ENCODE peak calls at places on chromosomes 16 and 17, in five cellular contexts. M is esophagus squamous epithelium, G is adrenal gland, Z is body of pancreas, Y is gastrocnemius medialis. T is an unnamed sample.

GRCh38 chr16:2852731-2853507 is 5.1 kb downstream of the PRSS22 start:
- DNase-seq in Z (no peak), Y (no peak), G (no peak), M (no peak), T (no peak)

GRCh38 chr17:29582254-29582765 is 7.1 kb downstream of the GIT1 start:
- DNase-seq in M (no peak), Y (no peak), G (no peak), Z (no peak), T (no peak)

GRCh38 chr16:74465281-74465680 is 44.0 kb upstream of the CLEC18B start:
- DNase-seq in Y (no peak), M (no peak), G (no peak), Z (no peak), T (no peak)

GRCh38 chr16:921321-921905 is 49.4 kb downstream of the LMF1 start:
- DNase-seq in Y (no peak), G (no peak), M (no peak), Z (no peak), T (no peak)

GRCh38 chr17:38345743-38346142 is 2.0 kb upstream of the GPR179 start:
- DNase-seq in M (no peak), Y (no peak), G (no peak), Z (no peak), T (no peak)

GRCh38 chr17:35479271-35479670 is 30.7 kb upstream of the SLFN13 start:
- DNase-seq in G (no peak), Y (no peak), Z (no peak), M (no peak), T (no peak)

GRCh38 chr17:62935481-62935880 is 30.6 kb upstream of the TANC2 start:
- DNase-seq in M (no peak), Y (no peak), Z (no peak), G (no peak), T (no peak)

GRCh38 chr17:72984145-72984924 is 108.2 kb downstream of the SLC39A11 start:
- DNase-seq in M (no peak), Y (no peak), Z (no peak), G (no peak), T (no peak)

GRCh38 chr17:7440113-7440822 is 956 bp downstream of the FGF11 start:
- DNase-seq in M (no peak), Y (peak), G (peak), Z (peak), T (peak)

GRCh38 chr16:27096375-27096774 is 29.6 kb downstream of the C16orf82 start:
- DNase-seq in Z (no peak), G (no peak), M (no peak), Y (no peak), T (no peak)

GRCh38 chr17:78826426-78826825 is 14.2 kb downstream of the USP36 start:
- DNase-seq in Y (no peak), Z (no peak), M (no peak), G (no peak), T (no peak)

GRCh38 chr16:11393366-11393765 is 48.1 kb downstream of the RMI2 start:
- DNase-seq in M (no peak), G (no peak), Y (no peak), Z (no peak), T (peak)

GRCh38 chr17:8277317-8277716 is 11.2 kb upstream of the RANGRF start:
- DNase-seq in G (no peak), Y (no peak), Z (peak), M (no peak), T (no peak)

GRCh38 chr16:79509221-79509631 is 91.3 kb downstream of the MAF start:
- DNase-seq in Y (peak), M (no peak), G (peak), Z (peak), T (peak)

GRCh38 chr16:2340564-2341455 is at the start of gene ABCA3:
- DNase-seq in M (peak), Z (peak), Y (peak), G (peak), T (peak)

GRCh38 chr16:87661561-87661960 is 59.3 kb downstream of the JPH3 start:
- DNase-seq in M (no peak), G (peak), Y (no peak), Z (peak), T (peak)

GRCh38 chr16:6076631-6077030 is 979.0 kb upstream of the EEF2KMT start:
- DNase-seq in Y (no peak), Z (no peak), M (no peak), G (no peak), T (no peak)

GRCh38 chr17:50412188-50412732 is 13.8 kb upstream of the ACSF2 start:
- DNase-seq in Z (no peak), M (no peak), Y (no peak), G (no peak), T (no peak)

GRCh38 chr16:55711959-55712876 is 56.4 kb downstream of the SLC6A2 start:
- DNase-seq in Z (peak), M (no peak), G (peak), Y (no peak), T (peak)

GRCh38 chr16:87847785-87848675 is 21.3 kb downstream of the SLC7A5 start:
- DNase-seq in G (no peak), Y (no peak), Z (peak), M (no peak), T (no peak)

GRCh38 chr16:6880263-6880662 is 452.4 kb upstream of the RBFOX1 start:
- DNase-seq in M (no peak), Z (no peak), Y (no peak), G (no peak), T (no peak)

GRCh38 chr16:69563605-69564580 is 1.9 kb upstream of the NFAT5 start:
- DNase-seq in Y (no peak), M (no peak), G (no peak), Z (no peak), T (no peak)

GRCh38 chr16:58644765-58645487 is 15.3 kb upstream of the CNOT1 start:
- DNase-seq in M (no peak), G (no peak), Y (no peak), Z (no peak), T (no peak)

GRCh38 chr16:55294947-55295346 is 29.1 kb upstream of the IRX6 start:
- DNase-seq in Z (no peak), G (no peak), Y (peak), M (no peak), T (no peak)

GRCh38 chr16:12784076-12784475 is 19.6 kb downstream of the CPPED1 start:
- DNase-seq in G (no peak), Z (no peak), M (no peak), Y (no peak), T (no peak)

GRCh38 chr17:49342575-49342936 is 19.5 kb downstream of the ZNF652 start:
- DNase-seq in M (no peak), Z (no peak), G (no peak), Y (no peak), T (no peak)

GRCh38 chr16:29791845-29792797 is 1.6 kb downstream of the KIF22 start:
- DNase-seq in G (no peak), Z (no peak), M (no peak), Y (no peak), T (no peak)

GRCh38 chr17:17035920-17036319 is 6.3 kb upstream of the MPRIP start:
- DNase-seq in M (no peak), Z (no peak), Y (peak), G (no peak), T (no peak)

GRCh38 chr16:64122177-64122576 is 999.7 kb downstream of the CDH11 start:
- DNase-seq in G (no peak), M (no peak), Z (no peak), Y (no peak), T (no peak)

GRCh38 chr16:59370717-59371116 is 636.6 kb upstream of the GOT2 start:
- DNase-seq in Z (no peak), G (no peak), Y (no peak), M (no peak), T (no peak)

GRCh38 chr17:73468221-73468620 is 156.4 kb upstream of the CDC42EP4 start:
- DNase-seq in G (no peak), M (no peak), Z (no peak), Y (no peak), T (no peak)

GRCh38 chr16:66020642-66021041 is 345.8 kb upstream of the CDH5 start:
- DNase-seq in Z (no peak), Y (no peak), G (no peak), M (no peak), T (no peak)

GRCh38 chr17:17445296-17445924 is 31.4 kb upstream of the MED9 start:
- DNase-seq in Y (no peak), Z (no peak), G (no peak), M (no peak), T (no peak)

GRCh38 chr17:44043326-44043725 is 23.1 kb downstream of the LSM12 start:
- DNase-seq in Z (no peak), M (no peak), Y (no peak), G (no peak), T (peak)

GRCh38 chr16:889586-889985 is 81.2 kb downstream of the LMF1 start:
- DNase-seq in G (no peak), Y (no peak), Z (no peak), M (no peak), T (peak)

GRCh38 chr16:28279006-28279405 is 13.3 kb upstream of the SBK1 start:
- DNase-seq in Y (no peak), G (no peak), M (no peak), Z (no peak), T (no peak)

DNA sequence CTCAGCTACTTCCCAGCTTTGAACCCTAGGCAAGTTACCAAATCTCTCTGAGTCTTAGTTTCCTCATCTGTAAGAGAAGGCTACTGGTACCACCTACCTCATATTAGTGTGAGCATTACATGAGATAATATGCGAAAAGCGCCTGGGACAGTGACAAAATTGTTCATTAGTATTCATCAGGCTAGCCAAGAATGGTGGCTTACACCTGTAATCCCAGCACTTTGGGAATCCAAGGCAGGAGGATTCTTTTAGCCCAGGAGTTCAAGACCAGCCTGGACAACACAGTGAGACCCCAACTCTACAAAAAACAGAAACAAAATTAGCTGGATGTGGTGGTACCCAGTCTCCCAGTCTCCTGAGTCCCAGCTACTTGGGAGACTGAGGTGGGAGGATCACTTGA is 3.3 kb downstream of the PLCD3 start:
- DNase-seq in Z (no peak), M (no peak), Y (no peak), G (no peak), T (no peak)
- H3K27ac ChIP-seq in Z (no peak), M (peak), Y (peak), G (peak), T (peak)

GRCh38 chr16:67279296-67280089 is at the start of gene PLEKHG4:
- DNase-seq in Y (peak), M (no peak), G (peak), Z (peak), T (peak)
- TF ChIP-seq POLR2A in Y (no peak), M (no peak), G (peak), Z (peak), T (no peak)

GRCh38 chr17:56676807-56677206 is 83.3 kb downstream of the NOG start:
- DNase-seq in Y (no peak), Z (no peak), G (no peak), M (no peak), T (no peak)

GRCh38 chr17:56679148-56679766 is 85.8 kb downstream of the NOG start:
- DNase-seq in Y (no peak), G (no peak), Z (no peak), M (no peak), T (no peak)

GRCh38 chr17:56679767-56680422 is 86.4 kb downstream of the NOG start:
- DNase-seq in Z (no peak), M (no peak), Y (no peak), G (no peak), T (no peak)

GRCh38 chr17:56680676-56681075 is 87.2 kb downstream of the NOG start:
- DNase-seq in Y (no peak), Z (no peak), G (no peak), M (no peak), T (no peak)

DNA sequence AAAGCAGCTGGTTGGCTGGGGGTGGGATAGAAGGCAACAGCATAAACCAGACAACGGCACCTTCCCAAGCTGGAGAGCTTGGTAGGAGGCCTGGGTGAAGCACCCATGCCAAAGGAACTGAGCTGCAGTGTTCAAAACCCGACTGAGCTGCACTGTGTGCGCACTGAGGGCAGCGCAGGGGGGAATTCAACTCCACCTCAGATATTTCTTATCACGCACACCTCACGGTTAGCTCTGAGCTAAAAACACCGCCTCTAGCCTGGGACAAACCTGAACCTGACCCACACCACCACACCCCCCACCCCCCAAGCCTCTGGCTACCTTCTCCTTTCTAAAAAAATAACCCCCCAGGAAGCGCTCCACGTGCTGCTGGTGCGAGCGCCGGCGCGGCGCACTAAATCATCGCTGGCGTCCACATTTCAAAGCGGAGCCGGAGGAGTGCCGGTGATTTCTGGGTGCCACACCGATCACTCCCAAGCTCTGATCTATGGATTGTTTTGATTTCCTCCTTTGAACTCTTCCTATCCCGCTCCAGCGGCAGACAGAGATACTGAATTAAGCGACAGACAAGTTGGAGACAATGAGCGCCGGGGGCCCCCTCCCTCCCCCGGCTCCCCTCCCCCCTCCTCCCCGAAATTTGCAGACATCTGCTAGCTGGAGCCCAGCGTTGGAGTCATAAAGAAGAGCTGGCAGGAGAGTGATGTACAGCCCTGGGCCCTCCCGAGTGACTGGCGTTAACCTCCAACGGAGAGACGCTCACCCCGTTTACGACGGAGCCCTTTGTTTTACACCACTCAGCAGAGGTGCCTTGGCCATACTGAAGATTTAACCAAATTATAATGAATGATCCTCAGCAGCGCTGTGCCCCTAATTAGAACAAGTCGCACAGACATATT is 85.0 kb downstream of the NOG start:
- DNase-seq in Z (no peak), Y (no peak), G (no peak), M (no peak), T (no peak)
- TF ChIP-seq CTCF in Z (no peak), Y (no peak), G (no peak), M (no peak), T (no peak)

DNA sequence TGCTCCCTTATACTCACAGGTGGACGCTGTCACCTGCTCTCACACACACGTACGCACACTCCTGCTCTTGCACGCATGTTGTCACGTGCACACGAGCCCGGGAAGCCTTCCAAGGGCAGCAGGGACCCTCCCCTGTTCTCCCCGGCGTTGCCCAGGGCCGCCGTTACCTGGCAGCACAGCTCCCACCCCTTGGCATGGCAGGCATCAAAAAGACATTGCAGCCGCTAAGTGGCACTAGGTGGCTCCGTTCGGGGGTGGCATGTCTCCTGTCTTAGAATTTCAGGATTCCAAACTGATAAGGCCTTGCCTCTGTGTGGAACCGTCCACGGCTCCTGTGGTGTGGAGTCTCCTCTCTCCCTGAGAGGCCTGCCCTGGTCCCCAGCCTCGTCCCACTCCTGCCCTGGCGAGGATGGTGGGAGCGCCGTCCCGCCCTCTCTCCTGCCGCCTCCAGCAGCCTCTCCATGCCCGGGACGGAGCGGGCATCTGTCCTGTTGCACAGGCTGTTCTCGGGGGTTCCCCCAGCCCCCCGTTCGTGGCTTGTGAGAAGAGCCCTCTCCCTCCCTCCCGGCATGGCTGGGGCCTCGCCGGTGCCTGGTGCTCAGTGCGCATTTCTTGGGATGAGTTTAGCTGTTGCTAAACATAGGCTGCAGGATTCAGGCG is 126.7 kb upstream of the GSE1 start:
- DNase-seq in G (no peak), Y (no peak), Z (peak), M (no peak), T (no peak)
- H3K27ac ChIP-seq in G (no peak), Y (no peak), Z (no peak), M (no peak), T (no peak)

GRCh38 chr17:66841328-66841727 is 6.4 kb downstream of the CACNG5 start:
- DNase-seq in M (no peak), G (no peak), Z (no peak), Y (no peak), T (no peak)
- TF ChIP-seq POLR2A in M (no peak), G (no peak), Z (no peak), Y (no peak), T (no peak)

DNA sequence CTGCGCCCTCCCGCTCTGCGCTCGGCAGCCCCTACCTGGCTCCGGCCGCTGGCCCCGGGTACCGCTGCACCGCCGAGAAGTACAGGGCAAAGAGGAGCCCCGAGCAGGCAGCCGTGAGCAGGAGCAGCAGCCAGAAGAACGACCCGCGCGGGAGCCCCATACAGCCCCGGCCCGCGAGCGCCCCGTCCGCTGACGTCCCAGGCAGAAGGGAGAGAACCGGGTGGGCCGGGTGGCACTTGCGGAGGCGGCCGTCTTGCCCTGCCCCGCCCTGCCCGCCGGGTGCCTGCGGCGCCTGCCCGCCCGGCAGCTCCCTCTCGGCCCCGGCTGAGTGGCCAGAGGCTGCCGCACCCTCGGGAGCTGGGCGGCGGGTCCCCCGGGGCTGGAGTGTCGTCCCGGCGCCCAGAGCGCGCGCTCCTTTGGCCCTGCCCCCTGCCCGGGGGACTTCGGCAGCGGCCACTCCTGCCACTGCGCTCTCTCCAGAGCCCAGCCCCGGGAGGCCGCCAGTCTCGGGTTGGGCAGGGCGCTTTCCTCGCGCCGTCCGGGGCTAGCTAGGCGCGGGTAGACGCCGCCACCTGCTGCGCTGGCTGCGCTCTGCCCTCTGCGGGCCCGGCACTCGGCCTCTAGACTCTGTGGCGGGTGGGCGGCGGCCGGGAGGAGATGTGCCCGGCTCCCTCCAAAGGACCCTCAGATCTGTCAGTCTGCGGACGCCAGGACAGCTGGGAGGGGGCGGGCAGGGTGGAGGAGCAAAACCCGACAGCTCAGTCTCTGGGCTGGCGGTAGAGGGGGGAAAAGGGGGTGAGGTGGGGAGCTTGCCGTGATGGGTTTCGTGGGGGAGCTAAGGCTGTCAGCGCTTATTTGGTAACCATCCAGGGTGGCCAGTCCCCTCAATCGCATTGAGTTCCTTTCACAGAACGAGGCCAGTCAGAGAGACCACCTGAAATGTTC is at the start of gene ST6GALNAC2:
- DNase-seq in G (peak), Z (peak), M (no peak), Y (peak), T (peak)
- TF ChIP-seq CTCF in G (peak), Z (peak), M (peak), Y (peak), T (peak)

DNA sequence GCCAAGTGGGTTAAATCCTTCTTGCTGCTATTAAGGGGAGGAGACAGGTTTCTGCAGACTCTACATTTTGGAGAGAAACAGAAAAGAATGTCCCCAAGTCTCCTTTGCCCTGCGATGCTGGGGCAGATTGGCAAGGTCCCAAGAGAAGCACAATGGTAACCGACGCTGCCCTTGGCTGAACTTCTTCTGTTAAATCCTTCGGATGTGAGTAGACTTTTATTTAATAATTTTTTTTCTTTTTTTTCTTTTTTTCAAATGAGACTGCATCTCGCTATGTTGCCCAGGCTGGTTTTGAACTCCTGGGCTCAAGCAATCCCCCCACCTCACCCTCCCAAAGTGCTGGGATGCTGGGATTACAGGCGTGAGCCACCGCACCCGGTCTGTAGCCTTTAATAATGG is 13.9 kb downstream of the ATP5PD start:
- DNase-seq in Z (peak), Y (no peak), M (no peak), G (peak), T (peak)
- H3K27ac ChIP-seq in Z (peak), Y (peak), M (peak), G (peak), T (no peak)

GRCh38 chr17:42305543-42306384 is 17.5 kb downstream of the STAT5A start:
- DNase-seq in Z (no peak), G (peak), M (no peak), Y (no peak), T (no peak)
- TF ChIP-seq POLR2A in Z (no peak), G (peak), M (no peak), Y (no peak), T (no peak)

GRCh38 chr17:76920364-76921139 is 52.3 kb downstream of the MGAT5B start:
- DNase-seq in M (no peak), Z (no peak), G (no peak), Y (no peak), T (no peak)
- TF ChIP-seq CTCF in M (no peak), Z (no peak), G (no peak), Y (no peak), T (no peak)